ENCODE peak calls at places on chromosomes 2 and 18, in seven cellular contexts. T is stomach, P is heart left ventricle, N is spleen, B is brain microvascular endothelial cell, U is astrocyte, W is gastrocnemius medialis. V is an unnamed sample.

GRCh38 chr2:51717318-51717717 is 685.4 kb upstream of the NRXN1 start:
- DNase-seq in N (no peak), W (no peak), T (no peak), U (peak; percentile 90), B (peak; percentile 74), P (no peak), V (no peak)

GRCh38 chr2:26000561-26001211 is 18.4 kb upstream of the KIF3C start:
- DNase-seq in T (peak; percentile 54), N (no peak), P (no peak), W (peak; percentile 93), B (no peak), U (no peak), V (no peak)

GRCh38 chr2:77018219-77018618 is 504.0 kb downstream of the LRRTM4 start:
- DNase-seq in W (no peak), B (no peak), T (no peak), U (no peak), P (no peak), N (no peak), V (no peak)

GRCh38 chr2:124187948-124188347 is 162.9 kb downstream of the CNTNAP5 start:
- DNase-seq in U (no peak), T (no peak), W (no peak), P (no peak), B (no peak), N (no peak), V (no peak)

GRCh38 chr2:207531024-207531411 is 1.3 kb downstream of the CREB1 start:
- DNase-seq in U (no peak), N (no peak), T (no peak), P (no peak), W (no peak), B (no peak), V (no peak)

GRCh38 chr2:239197146-239197545 is 203.7 kb downstream of the HDAC4 start:
- DNase-seq in N (peak; percentile 59), B (no peak), T (no peak), W (no peak), P (no peak), U (no peak), V (peak; percentile 32)

GRCh38 chr2:9807555-9808305 is 35.5 kb upstream of the TAF1B start:
- DNase-seq in W (no peak), N (no peak), T (peak; percentile 23), B (no peak), U (no peak), P (no peak), V (peak; percentile 39)

GRCh38 chr2:109648041-109648527 is 33.9 kb downstream of the SOWAHC start:
- DNase-seq in W (no peak), T (no peak), B (peak; percentile 11), N (no peak), U (peak; percentile 28), P (no peak), V (no peak)

GRCh38 chr18:43442571-43442970 is 165.3 kb upstream of the SYT4 start:
- DNase-seq in B (peak; percentile 43), N (no peak), W (no peak), U (no peak), T (no peak), P (no peak), V (no peak)

GRCh38 chr18:35732652-35733051 is 151.1 kb downstream of the GALNT1 start:
- DNase-seq in N (no peak), B (no peak), P (no peak), U (peak; percentile 85), T (no peak), W (no peak), V (no peak)

GRCh38 chr2:53652131-53652530 is 115.5 kb upstream of the CHAC2 start:
- DNase-seq in P (no peak), U (no peak), N (no peak), T (no peak), W (no peak), B (no peak), V (no peak)

GRCh38 chr2:190481339-190481738 is 53.2 kb downstream of the NEMP2 start:
- DNase-seq in N (no peak), P (no peak), B (no peak), U (no peak), T (no peak), W (no peak), V (no peak)

GRCh38 chr18:56913970-56914369 is 232.9 kb upstream of the BOD1L2 start:
- DNase-seq in U (no peak), W (no peak), P (no peak), N (no peak), T (no peak), B (no peak), V (no peak)

GRCh38 chr2:55899881-55900280 is 23.7 kb downstream of the EFEMP1 start:
- DNase-seq in P (no peak), N (no peak), B (no peak), T (no peak), U (peak; percentile 95), W (no peak), V (no peak)

GRCh38 chr2:48205137-48205798 is 299.0 kb upstream of the FBXO11 start:
- DNase-seq in N (no peak), T (no peak), U (no peak), P (no peak), W (no peak), B (peak; percentile 11), V (no peak)

GRCh38 chr2:121862286-121862685 is 106.8 kb downstream of the TSN start:
- DNase-seq in W (no peak), P (no peak), N (no peak), T (no peak), U (no peak), B (no peak), V (no peak)

GRCh38 chr2:161146996-161147395 is 13.2 kb upstream of the TANK start:
- DNase-seq in W (no peak), T (no peak), B (no peak), U (no peak), P (peak; percentile 68), N (no peak), V (peak; percentile 37)

GRCh38 chr2:31992025-31992566 is 18.7 kb downstream of the MEMO1 start:
- DNase-seq in N (no peak), U (no peak), T (no peak), B (no peak), P (no peak), W (no peak), V (no peak)

GRCh38 chr18:77148289-77148688 is 15.7 kb upstream of the MBP start:
- DNase-seq in U (no peak), P (no peak), N (no peak), W (no peak), B (no peak), T (no peak), V (no peak)

GRCh38 chr2:45643095-45643494 is 8.4 kb upstream of the PRKCE start:
- DNase-seq in P (no peak), T (no peak), U (no peak), B (no peak), N (no peak), W (no peak), V (no peak)

GRCh38 chr2:215921884-215922283 is 91.5 kb downstream of the MREG start:
- DNase-seq in W (no peak), U (peak; percentile 87), N (no peak), P (no peak), B (peak; percentile 97), T (peak; percentile 50), V (no peak)

GRCh38 chr18:10145523-10145922 is 231.7 kb downstream of the VAPA start:
- DNase-seq in B (no peak), T (no peak), P (no peak), U (no peak), N (no peak), W (no peak), V (no peak)

GRCh38 chr2:85414761-85415498 is 3.6 kb upstream of the SH2D6 start:
- DNase-seq in W (no peak), B (no peak), U (no peak), P (peak; percentile 24), N (no peak), T (no peak), V (no peak)

GRCh38 chr2:157087373-157088005 is 170.0 kb upstream of the GALNT5 start:
- DNase-seq in U (peak; percentile 36), T (no peak), B (no peak), W (peak; percentile 29), P (peak; percentile 50), N (no peak), V (no peak)

GRCh38 chr2:64406407-64406774 is 47.6 kb upstream of the LGALSL start:
- DNase-seq in P (no peak), U (no peak), N (no peak), B (no peak), T (peak; percentile 45), W (no peak), V (no peak)

GRCh38 chr2:19857100-19857499 is 44.7 kb downstream of the TTC32 start:
- DNase-seq in P (no peak), T (no peak), U (no peak), W (no peak), B (no peak), N (no peak), V (no peak)

GRCh38 chr18:73908323-73908722 is 239.3 kb downstream of the FBXO15 start:
- DNase-seq in P (no peak), U (peak; percentile 36), W (no peak), T (no peak), N (no peak), B (peak; percentile 25), V (no peak)

GRCh38 chr2:208618220-208618619 is 211.6 kb downstream of the PTH2R start:
- DNase-seq in N (no peak), U (no peak), W (no peak), T (no peak), B (no peak), P (no peak), V (no peak)

GRCh38 chr2:170218456-170218855 is 40.5 kb downstream of the MYO3B start:
- DNase-seq in W (no peak), U (no peak), B (no peak), P (no peak), N (no peak), T (no peak), V (no peak)

GRCh38 chr18:7234061-7234460 is 3.2 kb downstream of the LRRC30 start:
- DNase-seq in W (peak; percentile 95), T (no peak), N (no peak), U (no peak), P (peak; percentile 69), B (no peak), V (no peak)

GRCh38 chr2:237636578-237636977 is 9.2 kb downstream of the LRRFIP1 start:
- DNase-seq in B (no peak), W (no peak), P (no peak), U (no peak), N (no peak), T (no peak), V (no peak)
- TF ChIP-seq CTCF in B (no peak), W (no peak), P (no peak), U (no peak), N (no peak), T (no peak), V (no peak)

GRCh38 chr2:199833525-199833924 is 17.5 kb downstream of the FTCDNL1 start:
- DNase-seq in N (no peak), B (no peak), U (no peak), T (no peak), P (no peak), W (no peak), V (no peak)
- H3K27ac ChIP-seq in N (no peak overlapping the region), B (no peak overlapping the region), U (no peak overlapping the region), T (no peak overlapping the region), P (no peak overlapping the region), W (no peak overlapping the region), V (no peak overlapping the region)

GRCh38 chr2:38376683-38377500 is at the start of gene ATL2:
- DNase-seq in W (peak; percentile 96), U (peak; percentile 89), T (peak; percentile 97), P (peak; percentile 97), N (peak; percentile 99), B (peak; percentile 95), V (peak; percentile 98)
- TF ChIP-seq CTCF in W (peak; percentile 81), U (no peak), T (no peak), P (peak; percentile 55), N (peak; percentile 57), B (peak; percentile 28), V (peak; percentile 40)

GRCh38 chr2:65416945-65417344 is 15.5 kb downstream of the SPRED2 start:
- DNase-seq in U (no peak), W (no peak), T (peak; percentile 67), N (no peak), P (no peak), B (no peak), V (no peak)
- H3K27ac ChIP-seq in U (no peak overlapping the region), W (no peak overlapping the region), T (peak overlapping the region; percentile 29), N (no peak overlapping the region), P (no peak overlapping the region), B (no peak overlapping the region), V (no peak overlapping the region)